ENCODE peak calls at places on chromosomes 2 and 18, in five cellular contexts. U, Q, J, E and G are unnamed samples.
A peak's percentile ranks its signal among the peaks of the same experiment; 100 is the strongest.

GRCh38 chr2:133977385-133977784 is 276.5 kb upstream of the MGAT5 start:
- DNase-seq in U (no peak), Q (no peak), J (no peak), E (peak; percentile 44), G (peak; percentile 19)

GRCh38 chr18:21194871-21195771 is 46.9 kb upstream of the GREB1L start:
- DNase-seq in U (no peak), Q (no peak), J (peak; percentile 44), E (no peak), G (no peak)

GRCh38 chr2:134127496-134127895 is 126.4 kb upstream of the MGAT5 start:
- DNase-seq in U (no peak), Q (no peak), J (no peak), E (no peak), G (no peak)

GRCh38 chr2:168136392-168136977 is 110.9 kb downstream of the STK39 start:
- DNase-seq in U (no peak), Q (no peak), J (peak; percentile 21), E (no peak), G (no peak)

GRCh38 chr2:191611614-191612013 is 66.3 kb upstream of the NABP1 start:
- DNase-seq in U (peak; percentile 77), Q (no peak), J (no peak), E (peak; percentile 52), G (no peak)

GRCh38 chr2:45173513-45173912 is 164.3 kb upstream of the SIX2 start:
- DNase-seq in U (no peak), Q (no peak), J (no peak), E (peak; percentile 64), G (no peak)

GRCh38 chr2:152847067-152847466 is 128.6 kb downstream of the ARL6IP6 start:
- DNase-seq in U (no peak), Q (no peak), J (no peak), E (no peak), G (no peak)

GRCh38 chr2:179720173-179720772 is 141.1 kb downstream of the ZNF385B start:
- DNase-seq in U (no peak), Q (no peak), J (no peak), E (no peak), G (no peak)

GRCh38 chr2:98086491-98087446 is at the start of gene VWA3B:
- DNase-seq in U (peak; percentile 93), Q (no peak), J (peak; percentile 90), E (peak; percentile 65), G (peak; percentile 47)

GRCh38 chr2:32849456-32850194 is 97.1 kb upstream of the LTBP1 start:
- DNase-seq in U (no peak), Q (no peak), J (no peak), E (no peak), G (no peak)

GRCh38 chr2:212939777-212940531 is 211.5 kb downstream of the IKZF2 start:
- DNase-seq in U (no peak), Q (no peak), J (no peak), E (no peak), G (no peak)

GRCh38 chr18:3455090-3455640 is 5.2 kb downstream of the TGIF1 start:
- DNase-seq in U (no peak), Q (no peak), J (peak; percentile 29), E (no peak), G (no peak)

GRCh38 chr2:67096886-67097285 is 300.2 kb upstream of the ETAA1 start:
- DNase-seq in U (no peak), Q (no peak), J (no peak), E (no peak), G (no peak)

GRCh38 chr2:96330407-96330806 is 5.2 kb upstream of the NCAPH start:
- DNase-seq in U (no peak), Q (no peak), J (no peak), E (no peak), G (no peak)

DNA sequence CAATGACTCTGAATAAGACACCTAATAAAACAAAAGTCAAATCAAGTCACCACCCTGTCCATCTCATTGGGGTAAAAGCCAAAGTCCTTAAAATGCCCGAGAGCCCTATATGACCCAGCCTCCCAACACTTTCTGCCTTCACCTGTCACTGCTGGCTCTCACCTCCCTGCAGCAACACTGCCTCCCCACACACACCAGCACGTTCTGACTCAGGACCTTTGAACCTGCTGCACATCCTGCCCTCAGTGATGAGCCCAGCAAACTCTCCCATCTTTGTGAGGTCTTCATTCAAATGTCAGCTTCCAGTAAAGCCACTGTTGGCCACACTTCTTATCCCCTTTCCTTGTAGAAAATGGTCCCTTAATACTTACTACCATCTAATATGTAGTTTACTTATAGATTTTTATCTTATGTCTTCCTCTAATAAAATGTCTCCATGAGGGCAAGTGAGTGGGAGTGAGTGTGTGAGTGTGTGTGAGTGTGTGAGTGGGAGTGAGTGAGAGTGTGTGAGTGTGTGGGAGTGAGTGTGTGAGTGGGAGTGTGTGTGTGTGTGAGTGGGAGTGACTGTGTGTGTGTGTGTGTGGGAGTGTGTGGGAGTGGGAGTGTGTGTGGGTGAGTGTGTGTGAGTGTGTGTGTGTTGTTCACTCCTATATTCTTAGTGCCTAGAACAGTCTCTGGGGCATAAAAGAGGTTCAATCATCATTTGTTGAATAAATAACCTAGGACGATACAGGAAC is 504.7 kb downstream of the EIPR1 start:
- DNase-seq in U (no peak), Q (no peak), J (no peak), E (no peak), G (no peak)
- H3K27ac ChIP-seq in U (no peak overlapping the region), Q (no peak overlapping the region), J (no peak overlapping the region), E (no peak overlapping the region), G (no peak overlapping the region)

GRCh38 chr2:128473175-128474013 is 154.7 kb upstream of the HS6ST1 start:
- DNase-seq in U (no peak), Q (peak; percentile 64), J (peak; percentile 7), E (peak; percentile 60), G (no peak)
- H3K27ac ChIP-seq in U (no peak overlapping the region), Q (peak overlapping the region; percentile 28), J (no peak overlapping the region), E (no peak overlapping the region), G (no peak overlapping the region)

GRCh38 chr2:178295115-178295514 is 100.8 kb downstream of the OSBPL6 start:
- DNase-seq in U (no peak), Q (no peak), J (no peak), E (no peak), G (no peak)
- H3K27ac ChIP-seq in U (no peak overlapping the region), Q (no peak overlapping the region), J (no peak overlapping the region), E (no peak overlapping the region), G (no peak overlapping the region)

GRCh38 chr18:58788470-58788869 is 76.2 kb upstream of the ZNF532 start:
- DNase-seq in U (no peak), Q (no peak), J (no peak), E (no peak), G (no peak)
- H3K27ac ChIP-seq in U (no peak overlapping the region), Q (peak overlapping the region; percentile 72), J (no peak overlapping the region), E (no peak overlapping the region), G (peak overlapping the region; percentile 75)

GRCh38 chr2:188971316-188971930 is 2.8 kb upstream of the COL3A1 start:
- DNase-seq in U (no peak), Q (no peak), J (no peak), E (no peak), G (no peak)
- H3K27ac ChIP-seq in U (peak overlapping the region; percentile 13), Q (peak overlapping the region; percentile 63), J (no peak overlapping the region), E (no peak overlapping the region), G (no peak overlapping the region)